ENCODE peak calls at places on chromosomes 16 and 17, in four cellular contexts. L is NCI-H1105; J is activated CD8-positive, alpha-beta T cell treated with anti-CD3 and anti-CD28 coated beads, Interleukin-2, amount 10 ng/mL, durations not matched to agents 7 days and 5 days; T is Kasumi-1. C is an unnamed sample.

GRCh38 chr17:62765351-62765750 is 42.8 kb downstream of the MARCHF10 start:
- DNase-seq in L (no peak), J (no peak), T (no peak), C (no peak)

GRCh38 chr16:27579086-27579980 is 29.4 kb downstream of the KATNIP start:
- DNase-seq in L (no peak), J (no peak), T (no peak), C (no peak)

GRCh38 chr17:32445976-32446375 is 1.7 kb downstream of the PSMD11 start:
- DNase-seq in L (no peak), J (no peak), T (no peak), C (no peak)

GRCh38 chr17:10754109-10754508 is 24.3 kb upstream of the TMEM220 start:
- DNase-seq in L (no peak), J (peak), T (peak), C (no peak)

GRCh38 chr16:84737658-84738057 is 37.9 kb downstream of the USP10 start:
- DNase-seq in L (peak), J (no peak), T (no peak), C (peak)

GRCh38 chr17:57811633-57812280 is 38.1 kb downstream of the MRPS23 start:
- DNase-seq in L (peak), J (no peak), T (no peak), C (no peak)

GRCh38 chr16:5001571-5001970 is 32.2 kb downstream of the NAGPA start:
- DNase-seq in L (no peak), J (no peak), T (peak), C (no peak)

GRCh38 chr16:48232459-48233040 is 11.6 kb upstream of the LONP2 start:
- DNase-seq in L (no peak), J (no peak), T (no peak), C (no peak)

GRCh38 chr17:2398655-2399571 is 1.9 kb downstream of the MNT start:
- DNase-seq in L (no peak), J (peak), T (peak), C (peak)

GRCh38 chr17:2050246-2050866 is 4.5 kb upstream of the HIC1 start:
- DNase-seq in L (peak), J (peak), T (no peak), C (peak)

GRCh38 chr17:41793749-41794602 is 7.5 kb upstream of the JUP start:
- DNase-seq in L (no peak), J (no peak), T (no peak), C (no peak)

GRCh38 chr17:48054238-48055185 is 6.4 kb downstream of the NFE2L1 start:
- DNase-seq in L (peak), J (no peak), T (no peak), C (peak)

GRCh38 chr16:79316004-79316458 is 284.5 kb downstream of the MAF start:
- DNase-seq in L (no peak), J (peak), T (no peak), C (no peak)

GRCh38 chr16:87416826-87417471 is 24.8 kb downstream of the MAP1LC3B start:
- DNase-seq in L (no peak), J (peak), T (peak), C (no peak)

GRCh38 chr17:62761884-62762283 is 46.2 kb downstream of the MARCHF10 start:
- DNase-seq in L (no peak), J (no peak), T (no peak), C (no peak)

GRCh38 chr16:66326995-66327513 is 39.4 kb upstream of the CDH5 start:
- DNase-seq in L (peak), J (no peak), T (no peak), C (peak)

GRCh38 chr16:87474566-87474996 is 18.2 kb downstream of the ZCCHC14 start:
- DNase-seq in L (no peak), J (no peak), T (no peak), C (no peak)

GRCh38 chr17:77790143-77790829 is 168.2 kb upstream of the TNRC6C start:
- DNase-seq in L (no peak), J (no peak), T (no peak), C (no peak)

GRCh38 chr16:88688013-88688778 is 1.9 kb upstream of the SNAI3 start:
- DNase-seq in L (peak), J (no peak), T (no peak), C (peak)

GRCh38 chr17:75588546-75589016 is 981 bp downstream of the MYO15B start:
- DNase-seq in L (no peak), J (no peak), T (no peak), C (no peak)

GRCh38 chr17:79968116-79968515 is 67.6 kb downstream of the TBC1D16 start:
- DNase-seq in L (no peak), J (no peak), T (no peak), C (no peak)

GRCh38 chr17:596763-597644 is 117.6 kb downstream of the VPS53 start:
- DNase-seq in L (no peak), J (no peak), T (no peak), C (no peak)

GRCh38 chr17:67068999-67069398 is 24.6 kb downstream of the CACNG1 start:
- DNase-seq in L (peak), J (no peak), T (no peak), C (peak)

GRCh38 chr17:48241131-48241591 is 133.6 kb downstream of the SNX11 start:
- DNase-seq in L (no peak), J (peak), T (no peak), C (no peak)

GRCh38 chr17:16989230-16989952 is 17.5 kb upstream of the TNFRSF13B start:
- DNase-seq in L (no peak), J (peak), T (peak), C (no peak)